ENCODE peak calls at places on chromosome 5, in nine cellular contexts. One of them, this sample, is unnamed. For H3K4me1 and H3K36me3, the result is how much of the 10 kb centered on the place peaks cover.

GRCh38 chr5:100551183-100551582 is 16.0 kb downstream of the FAM174A start:
- DNase-seq in uterus: no peak
- DNase-seq in tibial artery: no peak
- DNase-seq in heart left ventricle: no peak
- DNase-seq in left ventricle myocardium inferior: no peak
- DNase-seq in OCI-LY7: no peak
- DNase-seq in A673: no peak
- DNase-seq in CD8-positive, alpha-beta T cell: no peak
- DNase-seq in CD4-positive, alpha-beta memory T cell: no peak
- DNase-seq in this sample: no peak

GRCh38 chr5:87393331-87393730 is 19.4 kb downstream of the CCNH start:
- DNase-seq in left ventricle myocardium inferior: no peak
- DNase-seq in heart left ventricle: no peak
- DNase-seq in A673: peak
- DNase-seq in OCI-LY7: no peak
- DNase-seq in CD8-positive, alpha-beta T cell: no peak
- DNase-seq in CD4-positive, alpha-beta memory T cell: no peak
- DNase-seq in tibial artery: no peak
- DNase-seq in uterus: no peak
- DNase-seq in this sample: no peak

GRCh38 chr5:157566902-157567489 is 8.6 kb downstream of the ADAM19 start:
- DNase-seq in uterus: no peak
- DNase-seq in left ventricle myocardium inferior: no peak
- DNase-seq in A673: no peak
- DNase-seq in OCI-LY7: no peak
- DNase-seq in heart left ventricle: no peak
- DNase-seq in CD8-positive, alpha-beta T cell: no peak
- DNase-seq in CD4-positive, alpha-beta memory T cell: no peak
- DNase-seq in tibial artery: peak
- DNase-seq in this sample: no peak

GRCh38 chr5:181189363-181189961 is 15.5 kb downstream of the TRIM7 start:
- DNase-seq in A673: peak
- DNase-seq in tibial artery: peak
- DNase-seq in OCI-LY7: peak
- DNase-seq in left ventricle myocardium inferior: peak
- DNase-seq in CD4-positive, alpha-beta memory T cell: peak
- DNase-seq in CD8-positive, alpha-beta T cell: peak
- DNase-seq in uterus: peak
- DNase-seq in heart left ventricle: peak
- DNase-seq in this sample: peak

GRCh38 chr5:50967388-50968039 is 301.1 kb downstream of the PARP8 start:
- DNase-seq in CD8-positive, alpha-beta T cell: no peak
- DNase-seq in uterus: no peak
- DNase-seq in OCI-LY7: no peak
- DNase-seq in tibial artery: no peak
- DNase-seq in heart left ventricle: peak
- DNase-seq in left ventricle myocardium inferior: no peak
- DNase-seq in CD4-positive, alpha-beta memory T cell: no peak
- DNase-seq in A673: peak
- DNase-seq in this sample: no peak

GRCh38 chr5:40166757-40167156 is 513.0 kb upstream of the PTGER4 start:
- DNase-seq in left ventricle myocardium inferior: no peak
- DNase-seq in CD4-positive, alpha-beta memory T cell: no peak
- DNase-seq in heart left ventricle: no peak
- DNase-seq in CD8-positive, alpha-beta T cell: no peak
- DNase-seq in uterus: no peak
- DNase-seq in tibial artery: no peak
- DNase-seq in OCI-LY7: no peak
- DNase-seq in A673: no peak
- DNase-seq in this sample: no peak

GRCh38 chr5:95934207-95934804 is 27.3 kb downstream of the ELL2 start:
- DNase-seq in uterus: no peak
- DNase-seq in left ventricle myocardium inferior: no peak
- DNase-seq in OCI-LY7: no peak
- DNase-seq in heart left ventricle: no peak
- DNase-seq in tibial artery: no peak
- DNase-seq in CD4-positive, alpha-beta memory T cell: no peak
- DNase-seq in CD8-positive, alpha-beta T cell: no peak
- DNase-seq in A673: no peak
- DNase-seq in this sample: no peak

GRCh38 chr5:106154280-106154716 is 1516.4 kb downstream of the EFNA5 start:
- DNase-seq in heart left ventricle: no peak
- DNase-seq in uterus: no peak
- DNase-seq in CD8-positive, alpha-beta T cell: no peak
- DNase-seq in A673: no peak
- DNase-seq in OCI-LY7: no peak
- DNase-seq in left ventricle myocardium inferior: no peak
- DNase-seq in CD4-positive, alpha-beta memory T cell: no peak
- DNase-seq in tibial artery: no peak
- DNase-seq in this sample: no peak

GRCh38 chr5:125342938-125343401 is 596.5 kb upstream of the ZNF608 start:
- DNase-seq in OCI-LY7: no peak
- DNase-seq in A673: no peak
- DNase-seq in CD8-positive, alpha-beta T cell: no peak
- DNase-seq in CD4-positive, alpha-beta memory T cell: no peak
- DNase-seq in uterus: no peak
- DNase-seq in heart left ventricle: no peak
- DNase-seq in tibial artery: no peak
- DNase-seq in left ventricle myocardium inferior: no peak
- DNase-seq in this sample: no peak

GRCh38 chr5:73129143-73129542 is 8.8 kb downstream of the TMEM171 start:
- DNase-seq in OCI-LY7: no peak
- DNase-seq in left ventricle myocardium inferior: no peak
- DNase-seq in uterus: no peak
- DNase-seq in CD4-positive, alpha-beta memory T cell: no peak
- DNase-seq in A673: no peak
- DNase-seq in CD8-positive, alpha-beta T cell: no peak
- DNase-seq in heart left ventricle: no peak
- DNase-seq in tibial artery: no peak
- DNase-seq in this sample: no peak

GRCh38 chr5:52799358-52799982 is 11.8 kb downstream of the ITGA1 start:
- DNase-seq in left ventricle myocardium inferior: peak
- DNase-seq in tibial artery: peak
- DNase-seq in OCI-LY7: no peak
- DNase-seq in CD4-positive, alpha-beta memory T cell: no peak
- DNase-seq in uterus: peak
- DNase-seq in heart left ventricle: peak
- DNase-seq in A673: peak
- DNase-seq in CD8-positive, alpha-beta T cell: no peak
- DNase-seq in this sample: peak

GRCh38 chr5:37248387-37248969 is 698 bp downstream of the CPLANE1 start:
- DNase-seq in CD4-positive, alpha-beta memory T cell: no peak
- DNase-seq in tibial artery: no peak
- DNase-seq in uterus: no peak
- DNase-seq in CD8-positive, alpha-beta T cell: no peak
- DNase-seq in OCI-LY7: no peak
- DNase-seq in heart left ventricle: no peak
- DNase-seq in left ventricle myocardium inferior: no peak
- DNase-seq in A673: peak
- DNase-seq in this sample: peak

GRCh38 chr5:109792613-109793012 is 102.9 kb downstream of the MAN2A1 start:
- DNase-seq in heart left ventricle: no peak
- DNase-seq in uterus: no peak
- DNase-seq in tibial artery: no peak
- DNase-seq in OCI-LY7: no peak
- DNase-seq in A673: no peak
- DNase-seq in CD4-positive, alpha-beta memory T cell: no peak
- DNase-seq in left ventricle myocardium inferior: no peak
- DNase-seq in CD8-positive, alpha-beta T cell: no peak
- DNase-seq in this sample: no peak

GRCh38 chr5:59296317-59297264 is 596.9 kb downstream of the PDE4D start:
- DNase-seq in left ventricle myocardium inferior: no peak
- DNase-seq in A673: no peak
- DNase-seq in OCI-LY7: no peak
- DNase-seq in tibial artery: no peak
- DNase-seq in heart left ventricle: no peak
- DNase-seq in uterus: no peak
- DNase-seq in CD8-positive, alpha-beta T cell: no peak
- DNase-seq in CD4-positive, alpha-beta memory T cell: no peak
- DNase-seq in this sample: no peak

GRCh38 chr5:173394701-173395100 is 66.5 kb upstream of the STC2 start:
- DNase-seq in left ventricle myocardium inferior: no peak
- DNase-seq in uterus: no peak
- DNase-seq in heart left ventricle: no peak
- DNase-seq in CD4-positive, alpha-beta memory T cell: no peak
- DNase-seq in A673: no peak
- DNase-seq in tibial artery: no peak
- DNase-seq in OCI-LY7: no peak
- DNase-seq in CD8-positive, alpha-beta T cell: no peak
- DNase-seq in this sample: no peak

GRCh38 chr5:32545102-32545847 is 40.1 kb upstream of the SUB1 start:
- DNase-seq in tibial artery: no peak
- DNase-seq in left ventricle myocardium inferior: no peak
- DNase-seq in CD4-positive, alpha-beta memory T cell: no peak
- DNase-seq in CD8-positive, alpha-beta T cell: no peak
- DNase-seq in A673: no peak
- DNase-seq in heart left ventricle: no peak
- DNase-seq in uterus: no peak
- DNase-seq in OCI-LY7: no peak
- DNase-seq in this sample: peak

GRCh38 chr5:16741007-16741406 is 124.2 kb upstream of the RETREG1 start:
- DNase-seq in OCI-LY7: no peak
- DNase-seq in CD8-positive, alpha-beta T cell: no peak
- DNase-seq in uterus: no peak
- DNase-seq in tibial artery: no peak
- DNase-seq in CD4-positive, alpha-beta memory T cell: no peak
- DNase-seq in heart left ventricle: no peak
- DNase-seq in A673: no peak
- DNase-seq in left ventricle myocardium inferior: no peak
- DNase-seq in this sample: no peak

GRCh38 chr5:172104021-172104420 is 84.0 kb downstream of the STK10 start:
- DNase-seq in tibial artery: no peak
- DNase-seq in CD4-positive, alpha-beta memory T cell: no peak
- DNase-seq in uterus: no peak
- DNase-seq in A673: no peak
- DNase-seq in left ventricle myocardium inferior: peak
- DNase-seq in heart left ventricle: no peak
- DNase-seq in OCI-LY7: no peak
- DNase-seq in CD8-positive, alpha-beta T cell: no peak
- DNase-seq in this sample: no peak

DNA sequence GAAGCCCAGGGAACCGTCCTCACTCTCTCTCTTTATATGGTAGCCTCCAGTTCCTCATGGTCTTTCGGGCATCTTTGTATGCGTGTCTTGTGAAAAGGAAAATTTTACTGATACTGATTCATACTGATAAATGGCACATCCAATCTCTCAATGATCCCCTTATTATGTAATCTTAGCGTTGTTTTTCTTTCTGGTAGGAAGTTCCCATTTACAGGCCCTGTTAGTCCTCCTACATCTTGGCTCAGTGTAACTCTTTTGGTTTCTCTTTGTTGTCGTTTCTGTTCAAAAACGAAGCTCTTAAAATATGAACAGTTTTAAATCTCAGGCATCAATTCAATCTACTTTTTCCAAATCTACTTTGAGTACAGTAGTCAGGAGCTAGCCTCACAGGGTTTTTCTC is 258.1 kb downstream of the NR3C1 start:
- DNase-seq in CD4-positive, alpha-beta memory T cell: no peak
- DNase-seq in uterus: no peak
- DNase-seq in tibial artery: no peak
- DNase-seq in left ventricle myocardium inferior: no peak
- DNase-seq in heart left ventricle: no peak
- DNase-seq in CD8-positive, alpha-beta T cell: no peak
- DNase-seq in A673: no peak
- DNase-seq in OCI-LY7: no peak
- DNase-seq in this sample: no peak
- H3K4me1 ChIP-seq in CD4-positive, alpha-beta memory T cell: under half
- H3K4me1 ChIP-seq in uterus: under half
- H3K4me1 ChIP-seq in tibial artery: half or more
- H3K4me1 ChIP-seq in left ventricle myocardium inferior: half or more
- H3K4me1 ChIP-seq in heart left ventricle: under half
- H3K4me1 ChIP-seq in CD8-positive, alpha-beta T cell: under half
- H3K4me1 ChIP-seq in A673: under half
- H3K4me1 ChIP-seq in OCI-LY7: under half
- H3K4me1 ChIP-seq in this sample: under half

GRCh38 chr5:1208743-1209551 is 7.6 kb downstream of the SLC6A19 start:
- DNase-seq in A673: no peak
- DNase-seq in OCI-LY7: no peak
- DNase-seq in tibial artery: no peak
- DNase-seq in CD8-positive, alpha-beta T cell: no peak
- DNase-seq in uterus: no peak
- DNase-seq in left ventricle myocardium inferior: no peak
- DNase-seq in CD4-positive, alpha-beta memory T cell: no peak
- DNase-seq in heart left ventricle: no peak
- DNase-seq in this sample: no peak
- H3K27ac ChIP-seq in A673: no peak
- H3K27ac ChIP-seq in OCI-LY7: no peak
- H3K27ac ChIP-seq in tibial artery: no peak
- H3K27ac ChIP-seq in CD8-positive, alpha-beta T cell: no peak
- H3K27ac ChIP-seq in uterus: no peak
- H3K27ac ChIP-seq in left ventricle myocardium inferior: no peak
- H3K27ac ChIP-seq in CD4-positive, alpha-beta memory T cell: no peak
- H3K27ac ChIP-seq in heart left ventricle: no peak
- H3K27ac ChIP-seq in this sample: no peak

GRCh38 chr5:131321066-131321465 is 57.2 kb downstream of the CDC42SE2 start:
- DNase-seq in CD4-positive, alpha-beta memory T cell: no peak
- DNase-seq in uterus: no peak
- DNase-seq in OCI-LY7: no peak
- DNase-seq in A673: no peak
- DNase-seq in left ventricle myocardium inferior: no peak
- DNase-seq in tibial artery: no peak
- DNase-seq in CD8-positive, alpha-beta T cell: no peak
- DNase-seq in heart left ventricle: no peak
- DNase-seq in this sample: no peak
- H3K36me3 ChIP-seq in CD4-positive, alpha-beta memory T cell: under half
- H3K36me3 ChIP-seq in uterus: under half
- H3K36me3 ChIP-seq in OCI-LY7: half or more
- H3K36me3 ChIP-seq in A673: under half
- H3K36me3 ChIP-seq in left ventricle myocardium inferior: under half
- H3K36me3 ChIP-seq in tibial artery: under half
- H3K36me3 ChIP-seq in CD8-positive, alpha-beta T cell: under half
- H3K36me3 ChIP-seq in heart left ventricle: under half
- H3K36me3 ChIP-seq in this sample: under half

GRCh38 chr5:139647406-139648204 is 544 bp upstream of the CXXC5 start:
- DNase-seq in OCI-LY7: no peak
- DNase-seq in A673: no peak
- DNase-seq in CD8-positive, alpha-beta T cell: no peak
- DNase-seq in uterus: no peak
- DNase-seq in left ventricle myocardium inferior: peak
- DNase-seq in heart left ventricle: no peak
- DNase-seq in tibial artery: peak
- DNase-seq in CD4-positive, alpha-beta memory T cell: no peak
- DNase-seq in this sample: no peak

GRCh38 chr5:139650689-139651501 is 2.7 kb downstream of the CXXC5 start:
- DNase-seq in OCI-LY7: no peak
- DNase-seq in left ventricle myocardium inferior: peak
- DNase-seq in uterus: no peak
- DNase-seq in CD4-positive, alpha-beta memory T cell: no peak
- DNase-seq in heart left ventricle: peak
- DNase-seq in tibial artery: peak
- DNase-seq in CD8-positive, alpha-beta T cell: no peak
- DNase-seq in A673: no peak
- DNase-seq in this sample: peak

GRCh38 chr5:139650031-139650688 is 2.0 kb downstream of the CXXC5 start:
- DNase-seq in left ventricle myocardium inferior: peak
- DNase-seq in tibial artery: no peak
- DNase-seq in heart left ventricle: peak
- DNase-seq in CD8-positive, alpha-beta T cell: no peak
- DNase-seq in A673: peak
- DNase-seq in OCI-LY7: peak
- DNase-seq in CD4-positive, alpha-beta memory T cell: no peak
- DNase-seq in uterus: no peak
- DNase-seq in this sample: peak

GRCh38 chr5:139648205-139649081 is at the start of gene CXXC5:
- DNase-seq in tibial artery: peak
- DNase-seq in CD4-positive, alpha-beta memory T cell: peak
- DNase-seq in heart left ventricle: peak
- DNase-seq in left ventricle myocardium inferior: peak
- DNase-seq in uterus: peak
- DNase-seq in A673: peak
- DNase-seq in OCI-LY7: peak
- DNase-seq in CD8-positive, alpha-beta T cell: peak
- DNase-seq in this sample: peak

GRCh38 chr5:139649082-139649991 is 1.2 kb downstream of the CXXC5 start:
- DNase-seq in tibial artery: no peak
- DNase-seq in CD4-positive, alpha-beta memory T cell: no peak
- DNase-seq in uterus: no peak
- DNase-seq in heart left ventricle: no peak
- DNase-seq in OCI-LY7: peak
- DNase-seq in left ventricle myocardium inferior: peak
- DNase-seq in A673: peak
- DNase-seq in CD8-positive, alpha-beta T cell: no peak
- DNase-seq in this sample: peak
- H3K4me1 ChIP-seq in tibial artery: under half
- H3K4me1 ChIP-seq in CD4-positive, alpha-beta memory T cell: under half
- H3K4me1 ChIP-seq in uterus: under half
- H3K4me1 ChIP-seq in heart left ventricle: under half
- H3K4me1 ChIP-seq in OCI-LY7: half or more
- H3K4me1 ChIP-seq in left ventricle myocardium inferior: half or more
- H3K4me1 ChIP-seq in A673: under half
- H3K4me1 ChIP-seq in CD8-positive, alpha-beta T cell: half or more
- H3K4me1 ChIP-seq in this sample: under half